ENCODE peak calls at places on chromosomes 4 and X, in eight cellular contexts. M, C, T, Y, E, R, G and B are unnamed samples.

GRCh38 chrX:105063743-105064142 is 156.8 kb downstream of the TEX13A start:
- DNase-seq in M (no peak), C (no peak), T (no peak), Y (no peak), E (no peak), R (no peak), G (no peak), B (no peak)

GRCh38 chr4:163191999-163192398 is 25.3 kb upstream of the NAF1 start:
- DNase-seq in M (no peak), C (no peak), T (no peak), Y (peak; percentile 11), E (no peak), R (no peak), G (peak; percentile 39), B (no peak)

GRCh38 chr4:47368211-47368610 is 95.3 kb downstream of the COMMD8 start:
- DNase-seq in M (no peak), C (no peak), T (no peak), Y (no peak), E (no peak), R (no peak), G (no peak), B (no peak)

GRCh38 chrX:44748014-44748413 is 95.8 kb upstream of the DUSP21 start:
- DNase-seq in M (peak; percentile 35), C (no peak), T (peak; percentile 24), Y (peak; percentile 1), E (no peak), R (no peak), G (no peak), B (no peak)

GRCh38 chrX:10794203-10794630 is 173.8 kb upstream of the MID1 start:
- DNase-seq in M (no peak), C (no peak), T (peak; percentile 11), Y (no peak), E (no peak), R (no peak), G (no peak), B (no peak)

GRCh38 chr4:73777612-73778011 is 37.2 kb downstream of the CXCL8 start:
- DNase-seq in M (peak; percentile 24), C (no peak), T (peak; percentile 76), Y (peak; percentile 32), E (no peak), R (no peak), G (peak; percentile 7), B (no peak)

GRCh38 chr4:8112672-8113071 is 45.9 kb downstream of the ABLIM2 start:
- DNase-seq in M (no peak), C (no peak), T (no peak), Y (no peak), E (no peak), R (no peak), G (no peak), B (no peak)

GRCh38 chr4:1325176-1325480 is 21.9 kb upstream of the UVSSA start:
- DNase-seq in M (no peak), C (no peak), T (no peak), Y (no peak), E (no peak), R (no peak), G (no peak), B (no peak)

GRCh38 chr4:160091631-160092030 is 988.8 kb downstream of the RAPGEF2 start:
- DNase-seq in M (no peak), C (no peak), T (no peak), Y (no peak), E (no peak), R (no peak), G (no peak), B (no peak)

GRCh38 chr4:5365071-5366008 is 314.1 kb downstream of the STK32B start:
- DNase-seq in M (peak; percentile 91), C (no peak), T (peak; percentile 95), Y (peak; percentile 59), E (no peak), R (no peak), G (peak; percentile 97), B (no peak)

GRCh38 chrX:28946846-28947245 is 359.6 kb downstream of the IL1RAPL1 start:
- DNase-seq in M (peak; percentile 52), C (no peak), T (no peak), Y (peak; percentile 4), E (no peak), R (no peak), G (peak; percentile 41), B (no peak)

GRCh38 chr4:186472948-186473347 is 82.4 kb downstream of the MTNR1A start:
- DNase-seq in M (peak; percentile 23), C (no peak), T (peak; percentile 41), Y (peak; percentile 71), E (no peak), R (no peak), G (peak; percentile 56), B (no peak)

GRCh38 chr4:118369231-118369630 is 16.4 kb upstream of the PRSS12 start:
- DNase-seq in M (no peak), C (no peak), T (no peak), Y (no peak), E (no peak), R (no peak), G (no peak), B (no peak)

GRCh38 chr4:156829194-156829593 is 142.4 kb downstream of the PDGFC start:
- DNase-seq in M (peak; percentile 50), C (no peak), T (no peak), Y (peak; percentile 71), E (no peak), R (no peak), G (peak; percentile 29), B (no peak)

GRCh38 chr4:650951-651883 is 22.9 kb downstream of the ATP5ME start:
- DNase-seq in M (no peak), C (peak; percentile 86), T (peak; percentile 30), Y (no peak), E (no peak), R (no peak), G (no peak), B (no peak)

GRCh38 chr4:155604718-155605601 is 61.7 kb upstream of the GUCY1A1 start:
- DNase-seq in M (peak; percentile 95), C (no peak), T (peak; percentile 80), Y (peak; percentile 93), E (no peak), R (no peak), G (peak; percentile 93), B (no peak)

GRCh38 chr4:127012549-127012948 is 620.2 kb upstream of the INTU start:
- DNase-seq in M (peak; percentile 85), C (no peak), T (peak; percentile 76), Y (peak; percentile 9), E (no peak), R (no peak), G (peak; percentile 59), B (no peak)